ENCODE peak calls at places on chromosome 12, in ten cellular contexts. R is HCEC 1CT; H is AG10803; D is Peyer's patch; Z is iPS DF 19.7; F is stimulated activated CD8-positive, alpha-beta memory T cell treated with anti-CD3 and anti-CD28 coated beads, Interleukin-12 subunit alpha, Interleukin-12 subunit beta, amount 100 ng/mL, for 4 hours; I is NCI-H1092; A is activated T-cell treated with anti-CD3 and anti-CD28 coated beads for 48 hours; C is GM19239; B is cardiac fibroblast. U is an unnamed sample.

GRCh38 chr12:67457799-67458680 is 188.9 kb downstream of the CAND1 start:
- DNase-seq in F (no peak), C (no peak), R (peak), I (no peak), D (no peak), B (peak), H (peak), Z (no peak), A (no peak), U (no peak)

GRCh38 chr12:59808317-59808910 is 212.6 kb downstream of the SLC16A7 start:
- DNase-seq in C (peak), F (no peak), I (no peak), B (peak), A (no peak), H (peak), D (no peak), R (peak), Z (no peak), U (no peak)

GRCh38 chr12:72228424-72228823 is 43.7 kb upstream of the TRHDE start:
- DNase-seq in F (no peak), I (no peak), C (no peak), R (no peak), B (no peak), H (no peak), Z (no peak), D (no peak), A (no peak), U (no peak)

GRCh38 chr12:43551971-43552559 is at the start of gene ADAMTS20:
- DNase-seq in D (no peak), H (no peak), A (no peak), C (no peak), F (no peak), I (no peak), Z (peak), B (peak), R (no peak), U (no peak)

GRCh38 chr12:61810486-61810885 is 449.7 kb upstream of the USP15 start:
- DNase-seq in I (no peak), H (no peak), C (no peak), Z (no peak), R (no peak), F (no peak), A (no peak), D (no peak), B (no peak), U (no peak)

GRCh38 chr12:3218150-3218845 is 141.1 kb downstream of the TSPAN9 start:
- DNase-seq in R (peak), F (no peak), B (peak), D (no peak), A (no peak), C (no peak), Z (no peak), H (peak), I (peak), U (no peak)

GRCh38 chr12:13033266-13033875 is 10.8 kb upstream of the FAM234B start:
- DNase-seq in C (no peak), R (no peak), F (no peak), B (peak), H (peak), D (no peak), I (no peak), A (no peak), Z (no peak), U (no peak)

GRCh38 chr12:131147894-131148293 is 194.2 kb downstream of the ADGRD1 start:
- DNase-seq in F (no peak), I (no peak), A (no peak), D (no peak), H (no peak), C (no peak), R (no peak), Z (no peak), B (no peak), U (no peak)

GRCh38 chr12:93060666-93061413 is 131.7 kb upstream of the EEA1 start:
- DNase-seq in H (peak), B (peak), R (no peak), Z (peak), A (no peak), D (no peak), F (no peak), I (peak), C (no peak), U (no peak)

GRCh38 chr12:51430196-51430895 is 5.7 kb downstream of the SLC4A8 start:
- DNase-seq in F (no peak), Z (no peak), R (no peak), B (no peak), A (no peak), I (no peak), H (no peak), D (no peak), C (no peak), U (no peak)

GRCh38 chr12:4579305-4580097 is 17.5 kb downstream of the DYRK4 start:
- DNase-seq in F (no peak), H (peak), Z (no peak), A (no peak), R (peak), D (no peak), C (peak), I (no peak), B (peak), U (no peak)

U was measured in spleen.